ENCODE peak calls at places on chromosomes 4 and X, in six cellular contexts. O, L, V, R, H and Z are unnamed samples.

GRCh38 chr4:6019316-6020263 is 1.4 kb upstream of the C4orf50 start:
- DNase-seq in R (peak), H (peak), V (peak), L (no peak), O (peak), Z (peak)

GRCh38 chrX:107565005-107565404 is 63.3 kb upstream of the PRPS1 start:
- DNase-seq in R (no peak), V (no peak), O (no peak), L (no peak), H (no peak), Z (peak)

GRCh38 chrX:19849433-19850190 is 37.8 kb downstream of the SH3KBP1 start:
- DNase-seq in V (no peak), L (no peak), O (no peak), H (peak), R (no peak), Z (no peak)

GRCh38 chr4:385934-386707 is 48.5 kb downstream of the ZNF141 start:
- DNase-seq in V (no peak), O (no peak), H (no peak), R (peak), L (no peak), Z (no peak)

GRCh38 chrX:15511563-15511962 is 11.0 kb downstream of the BMX start:
- DNase-seq in O (no peak), L (no peak), V (peak), R (no peak), H (no peak), Z (no peak)

GRCh38 chr4:56544573-56545131 is 39.1 kb downstream of the ARL9 start:
- DNase-seq in V (peak), H (peak), O (peak), L (peak), R (peak), Z (peak)

GRCh38 chr4:174292473-174292872 is 8.8 kb downstream of the CEP44 start:
- DNase-seq in R (no peak), L (no peak), V (no peak), H (no peak), O (no peak), Z (no peak)

GRCh38 chr4:123871351-123871750 is 474.8 kb downstream of the SPRY1 start:
- DNase-seq in R (no peak), V (no peak), L (no peak), O (no peak), H (no peak), Z (no peak)

GRCh38 chr4:150852237-150852636 is 162.8 kb downstream of the LRBA start:
- DNase-seq in H (no peak), L (no peak), R (no peak), V (peak), O (no peak), Z (peak)

GRCh38 chrX:124346064-124346876 is at the start of gene SH2D1A:
- DNase-seq in O (no peak), H (no peak), R (no peak), V (no peak), L (no peak), Z (no peak)

GRCh38 chr4:184647391-184648101 is 1.7 kb downstream of the CASP3 start:
- DNase-seq in H (peak), L (no peak), V (peak), O (no peak), R (peak), Z (peak)

GRCh38 chr4:82799006-82799881 is 648 bp upstream of the SCD5 start:
- DNase-seq in O (no peak), R (no peak), H (no peak), V (no peak), L (no peak), Z (peak)

GRCh38 chrX:77014655-77015377 is 432.4 kb upstream of the FGF16 start:
- DNase-seq in H (no peak), O (no peak), L (no peak), R (no peak), V (no peak), Z (no peak)

GRCh38 chr4:22434895-22435294 is 81.0 kb downstream of the ADGRA3 start:
- DNase-seq in V (peak), H (peak), L (no peak), R (peak), O (no peak), Z (peak)

GRCh38 chr4:156169861-156170260 is 216.2 kb upstream of the CTSO start:
- DNase-seq in L (no peak), O (no peak), H (no peak), V (peak), R (no peak), Z (peak)

GRCh38 chrX:17564689-17565409 is 172.4 kb upstream of the SCML1 start:
- DNase-seq in R (no peak), H (no peak), V (no peak), L (no peak), O (no peak), Z (peak)

GRCh38 chr4:113869743-113870375 is 108.3 kb upstream of the CAMK2D start:
- DNase-seq in H (peak), O (no peak), R (peak), V (peak), L (peak), Z (peak)

GRCh38 chr4:24611575-24611974 is 27.2 kb upstream of the DHX15 start:
- DNase-seq in L (no peak), R (no peak), V (no peak), H (no peak), O (no peak), Z (no peak)

GRCh38 chrX:108022491-108023089 is 22.3 kb upstream of the VSIG1 start:
- DNase-seq in V (peak), O (no peak), L (no peak), R (peak), H (peak), Z (no peak)

GRCh38 chrX:21645437-21646220 is 12.5 kb downstream of the KLHL34 start:
- DNase-seq in H (no peak), O (no peak), L (no peak), R (no peak), V (no peak), Z (no peak)

GRCh38 chr4:37977471-37978452 is 17.6 kb downstream of the PTTG2 start:
- DNase-seq in R (peak), H (peak), O (peak), L (peak), V (peak), Z (peak)

GRCh38 chr4:113560579-113560978 is 201.0 kb downstream of the CAMK2D start:
- DNase-seq in O (no peak), V (peak), L (no peak), H (no peak), R (peak), Z (peak)

GRCh38 chr4:3766207-3766790 is at the start of gene ADRA2C:
- DNase-seq in O (no peak), V (no peak), L (no peak), R (peak), H (no peak), Z (peak)